ENCODE peak calls at places on chromosomes 2 and 18, in ten cellular contexts. One of them, this sample, is unnamed. For H3K4me1, the result is how much of the 10 kb centered on the place peaks cover.

GRCh38 chr2:222706616-222707015 is 35.2 kb downstream of the MOGAT1 start:
- DNase-seq in thoracic aorta: no peak
- DNase-seq in ovary: no peak
- DNase-seq in hepatocyte: no peak
- DNase-seq in cardiac muscle cell: no peak
- DNase-seq in right cardiac atrium: no peak
- DNase-seq in left ventricle myocardium inferior: no peak
- DNase-seq in prostate gland: no peak
- DNase-seq in kidney: no peak
- DNase-seq in neural progenitor cell: no peak
- DNase-seq in this sample: no peak

GRCh38 chr2:84652430-84652829 is 136.1 kb downstream of the DNAH6 start:
- DNase-seq in right cardiac atrium: no peak
- DNase-seq in neural progenitor cell: no peak
- DNase-seq in kidney: no peak
- DNase-seq in left ventricle myocardium inferior: no peak
- DNase-seq in cardiac muscle cell: no peak
- DNase-seq in prostate gland: no peak
- DNase-seq in hepatocyte: no peak
- DNase-seq in thoracic aorta: no peak
- DNase-seq in ovary: no peak
- DNase-seq in this sample: no peak

GRCh38 chr2:151733781-151734672 is at the start of gene NEB:
- DNase-seq in kidney: no peak
- DNase-seq in left ventricle myocardium inferior: no peak
- DNase-seq in hepatocyte: no peak
- DNase-seq in neural progenitor cell: no peak
- DNase-seq in right cardiac atrium: no peak
- DNase-seq in thoracic aorta: no peak
- DNase-seq in prostate gland: no peak
- DNase-seq in ovary: no peak
- DNase-seq in cardiac muscle cell: no peak
- DNase-seq in this sample: no peak

GRCh38 chr2:88078624-88079169 is 11.1 kb downstream of the SMYD1 start:
- DNase-seq in prostate gland: no peak
- DNase-seq in thoracic aorta: no peak
- DNase-seq in hepatocyte: no peak
- DNase-seq in kidney: no peak
- DNase-seq in ovary: no peak
- DNase-seq in neural progenitor cell: no peak
- DNase-seq in right cardiac atrium: no peak
- DNase-seq in cardiac muscle cell: no peak
- DNase-seq in left ventricle myocardium inferior: no peak
- DNase-seq in this sample: no peak

GRCh38 chr2:28322051-28322450 is 70.6 kb upstream of the FOSL2 start:
- DNase-seq in hepatocyte: no peak
- DNase-seq in kidney: no peak
- DNase-seq in prostate gland: no peak
- DNase-seq in right cardiac atrium: no peak
- DNase-seq in ovary: no peak
- DNase-seq in cardiac muscle cell: no peak
- DNase-seq in thoracic aorta: no peak
- DNase-seq in left ventricle myocardium inferior: no peak
- DNase-seq in neural progenitor cell: no peak
- DNase-seq in this sample: no peak

GRCh38 chr2:25651066-25651465 is 22.3 kb downstream of the DTNB start:
- DNase-seq in kidney: no peak
- DNase-seq in neural progenitor cell: no peak
- DNase-seq in thoracic aorta: no peak
- DNase-seq in hepatocyte: no peak
- DNase-seq in right cardiac atrium: no peak
- DNase-seq in left ventricle myocardium inferior: no peak
- DNase-seq in cardiac muscle cell: peak
- DNase-seq in prostate gland: no peak
- DNase-seq in ovary: no peak
- DNase-seq in this sample: no peak

GRCh38 chr18:67669993-67670671 is 153.6 kb upstream of the DSEL start:
- DNase-seq in left ventricle myocardium inferior: no peak
- DNase-seq in hepatocyte: no peak
- DNase-seq in kidney: no peak
- DNase-seq in cardiac muscle cell: peak
- DNase-seq in right cardiac atrium: no peak
- DNase-seq in neural progenitor cell: no peak
- DNase-seq in ovary: no peak
- DNase-seq in prostate gland: no peak
- DNase-seq in thoracic aorta: no peak
- DNase-seq in this sample: no peak

GRCh38 chr2:42893047-42893758 is 100.8 kb upstream of the HAAO start:
- DNase-seq in cardiac muscle cell: no peak
- DNase-seq in right cardiac atrium: no peak
- DNase-seq in ovary: no peak
- DNase-seq in thoracic aorta: no peak
- DNase-seq in neural progenitor cell: no peak
- DNase-seq in left ventricle myocardium inferior: no peak
- DNase-seq in prostate gland: no peak
- DNase-seq in hepatocyte: no peak
- DNase-seq in kidney: no peak
- DNase-seq in this sample: no peak

GRCh38 chr2:70199320-70199864 is 8.6 kb upstream of the C2orf42 start:
- DNase-seq in hepatocyte: no peak
- DNase-seq in neural progenitor cell: no peak
- DNase-seq in thoracic aorta: no peak
- DNase-seq in prostate gland: no peak
- DNase-seq in left ventricle myocardium inferior: no peak
- DNase-seq in kidney: no peak
- DNase-seq in cardiac muscle cell: no peak
- DNase-seq in ovary: no peak
- DNase-seq in right cardiac atrium: no peak
- DNase-seq in this sample: no peak

GRCh38 chr2:160363961-160364733 is 129.5 kb downstream of the RBMS1 start:
- DNase-seq in neural progenitor cell: no peak
- DNase-seq in left ventricle myocardium inferior: no peak
- DNase-seq in cardiac muscle cell: peak
- DNase-seq in hepatocyte: no peak
- DNase-seq in kidney: no peak
- DNase-seq in thoracic aorta: no peak
- DNase-seq in ovary: no peak
- DNase-seq in right cardiac atrium: no peak
- DNase-seq in prostate gland: no peak
- DNase-seq in this sample: no peak

GRCh38 chr2:160362521-160362920 is 131.1 kb downstream of the RBMS1 start:
- DNase-seq in prostate gland: no peak
- DNase-seq in ovary: no peak
- DNase-seq in cardiac muscle cell: peak
- DNase-seq in hepatocyte: no peak
- DNase-seq in right cardiac atrium: no peak
- DNase-seq in thoracic aorta: no peak
- DNase-seq in neural progenitor cell: no peak
- DNase-seq in left ventricle myocardium inferior: no peak
- DNase-seq in kidney: no peak
- DNase-seq in this sample: no peak

GRCh38 chr2:160367887-160368286 is 125.7 kb downstream of the RBMS1 start:
- DNase-seq in prostate gland: peak
- DNase-seq in neural progenitor cell: no peak
- DNase-seq in cardiac muscle cell: peak
- DNase-seq in right cardiac atrium: no peak
- DNase-seq in kidney: no peak
- DNase-seq in hepatocyte: peak
- DNase-seq in left ventricle myocardium inferior: no peak
- DNase-seq in thoracic aorta: no peak
- DNase-seq in ovary: no peak
- DNase-seq in this sample: no peak

GRCh38 chr2:160368988-160369935 is 124.3 kb downstream of the RBMS1 start:
- DNase-seq in ovary: no peak
- DNase-seq in left ventricle myocardium inferior: no peak
- DNase-seq in cardiac muscle cell: no peak
- DNase-seq in right cardiac atrium: no peak
- DNase-seq in hepatocyte: no peak
- DNase-seq in neural progenitor cell: no peak
- DNase-seq in kidney: no peak
- DNase-seq in thoracic aorta: no peak
- DNase-seq in prostate gland: no peak
- DNase-seq in this sample: peak

GRCh38 chr2:160365691-160366367 is 127.8 kb downstream of the RBMS1 start:
- DNase-seq in hepatocyte: peak
- DNase-seq in thoracic aorta: no peak
- DNase-seq in ovary: no peak
- DNase-seq in right cardiac atrium: peak
- DNase-seq in prostate gland: no peak
- DNase-seq in neural progenitor cell: no peak
- DNase-seq in left ventricle myocardium inferior: peak
- DNase-seq in cardiac muscle cell: no peak
- DNase-seq in kidney: peak
- DNase-seq in this sample: no peak
- H3K4me1 ChIP-seq in hepatocyte: under half
- H3K4me1 ChIP-seq in thoracic aorta: half or more
- H3K4me1 ChIP-seq in ovary: under half
- H3K4me1 ChIP-seq in right cardiac atrium: under half
- H3K4me1 ChIP-seq in prostate gland: under half
- H3K4me1 ChIP-seq in neural progenitor cell: under half
- H3K4me1 ChIP-seq in left ventricle myocardium inferior: half or more
- H3K4me1 ChIP-seq in cardiac muscle cell: under half
- H3K4me1 ChIP-seq in kidney: under half
- H3K4me1 ChIP-seq in this sample: under half

DNA sequence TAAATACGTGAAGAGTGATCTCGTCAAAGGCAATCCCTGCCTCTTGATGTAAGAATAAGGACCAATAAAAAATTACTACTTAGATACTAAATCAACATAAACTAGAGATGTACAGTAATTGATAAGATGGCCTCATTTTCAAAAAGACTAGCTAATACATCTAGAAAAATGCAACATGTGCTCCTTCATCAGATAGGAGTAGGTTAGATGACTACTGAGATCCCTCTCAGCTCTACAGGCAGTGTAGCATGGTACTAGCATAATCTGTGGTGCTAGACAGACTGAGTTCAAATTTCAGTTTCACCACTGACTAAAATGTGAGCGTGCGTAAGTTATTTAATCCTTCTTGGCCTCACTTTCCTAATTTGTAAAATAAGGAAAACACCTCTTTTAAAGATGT is 82.6 kb upstream of the FRZB start:
- DNase-seq in prostate gland: no peak
- DNase-seq in neural progenitor cell: no peak
- DNase-seq in hepatocyte: no peak
- DNase-seq in thoracic aorta: no peak
- DNase-seq in left ventricle myocardium inferior: no peak
- DNase-seq in cardiac muscle cell: no peak
- DNase-seq in right cardiac atrium: no peak
- DNase-seq in kidney: no peak
- DNase-seq in ovary: no peak
- DNase-seq in this sample: no peak
- H3K4me1 ChIP-seq in prostate gland: under half
- H3K4me1 ChIP-seq in neural progenitor cell: under half
- H3K4me1 ChIP-seq in hepatocyte: under half
- H3K4me1 ChIP-seq in thoracic aorta: under half
- H3K4me1 ChIP-seq in left ventricle myocardium inferior: under half
- H3K4me1 ChIP-seq in cardiac muscle cell: under half
- H3K4me1 ChIP-seq in right cardiac atrium: under half
- H3K4me1 ChIP-seq in kidney: under half
- H3K4me1 ChIP-seq in ovary: under half
- H3K4me1 ChIP-seq in this sample: under half

GRCh38 chr2:85754313-85755095 is 713 bp downstream of the ATOH8 start:
- DNase-seq in cardiac muscle cell: peak
- DNase-seq in hepatocyte: peak
- DNase-seq in prostate gland: no peak
- DNase-seq in thoracic aorta: no peak
- DNase-seq in right cardiac atrium: peak
- DNase-seq in ovary: no peak
- DNase-seq in left ventricle myocardium inferior: peak
- DNase-seq in kidney: peak
- DNase-seq in neural progenitor cell: peak
- DNase-seq in this sample: peak
- H3K4me1 ChIP-seq in cardiac muscle cell: under half
- H3K4me1 ChIP-seq in hepatocyte: under half
- H3K4me1 ChIP-seq in prostate gland: under half
- H3K4me1 ChIP-seq in thoracic aorta: half or more
- H3K4me1 ChIP-seq in right cardiac atrium: under half
- H3K4me1 ChIP-seq in ovary: under half
- H3K4me1 ChIP-seq in left ventricle myocardium inferior: half or more
- H3K4me1 ChIP-seq in kidney: under half
- H3K4me1 ChIP-seq in neural progenitor cell: under half
- H3K4me1 ChIP-seq in this sample: under half

GRCh38 chr18:5972298-5972697 is 77.0 kb upstream of the TMEM200C start:
- DNase-seq in cardiac muscle cell: no peak
- DNase-seq in thoracic aorta: no peak
- DNase-seq in prostate gland: no peak
- DNase-seq in hepatocyte: no peak
- DNase-seq in ovary: no peak
- DNase-seq in neural progenitor cell: no peak
- DNase-seq in right cardiac atrium: peak
- DNase-seq in kidney: no peak
- DNase-seq in left ventricle myocardium inferior: peak
- DNase-seq in this sample: no peak

GRCh38 chr18:5977022-5977421 is 81.7 kb upstream of the TMEM200C start:
- DNase-seq in neural progenitor cell: no peak
- DNase-seq in right cardiac atrium: no peak
- DNase-seq in thoracic aorta: no peak
- DNase-seq in prostate gland: no peak
- DNase-seq in left ventricle myocardium inferior: no peak
- DNase-seq in kidney: no peak
- DNase-seq in ovary: no peak
- DNase-seq in hepatocyte: no peak
- DNase-seq in cardiac muscle cell: no peak
- DNase-seq in this sample: no peak

GRCh38 chr18:5973079-5973478 is 77.8 kb upstream of the TMEM200C start:
- DNase-seq in left ventricle myocardium inferior: no peak
- DNase-seq in prostate gland: no peak
- DNase-seq in kidney: no peak
- DNase-seq in hepatocyte: no peak
- DNase-seq in thoracic aorta: no peak
- DNase-seq in neural progenitor cell: no peak
- DNase-seq in right cardiac atrium: no peak
- DNase-seq in ovary: no peak
- DNase-seq in cardiac muscle cell: no peak
- DNase-seq in this sample: no peak

GRCh38 chr18:5974696-5975095 is 79.4 kb upstream of the TMEM200C start:
- DNase-seq in thoracic aorta: no peak
- DNase-seq in cardiac muscle cell: no peak
- DNase-seq in prostate gland: no peak
- DNase-seq in left ventricle myocardium inferior: no peak
- DNase-seq in hepatocyte: no peak
- DNase-seq in kidney: no peak
- DNase-seq in right cardiac atrium: no peak
- DNase-seq in neural progenitor cell: no peak
- DNase-seq in ovary: no peak
- DNase-seq in this sample: no peak

DNA sequence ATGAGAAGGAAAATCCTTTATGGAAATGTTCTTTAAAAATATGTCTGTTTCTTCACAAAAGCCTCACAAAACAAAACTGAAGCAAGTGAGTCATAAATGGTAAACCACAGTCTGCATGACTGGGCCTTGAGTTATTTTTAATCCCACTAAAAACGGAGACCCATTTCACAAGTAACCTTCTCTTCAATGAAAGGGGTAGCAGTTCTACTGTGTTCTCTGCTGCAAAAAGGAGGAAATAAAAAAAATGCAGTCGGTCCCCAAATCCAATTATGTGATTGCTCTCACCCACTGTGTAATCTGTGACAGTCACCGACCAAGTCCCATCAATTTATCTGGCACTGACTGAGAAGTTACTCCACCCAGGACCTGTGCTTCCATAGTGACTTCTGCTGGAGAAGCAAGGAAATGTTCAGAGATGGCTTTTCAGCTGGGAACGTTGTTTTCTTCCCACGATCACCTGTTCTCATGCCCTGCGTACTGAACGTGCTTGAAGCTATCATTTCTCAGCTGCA is 79.8 kb upstream of the TMEM200C start:
- DNase-seq in neural progenitor cell: no peak
- DNase-seq in prostate gland: no peak
- DNase-seq in cardiac muscle cell: peak
- DNase-seq in hepatocyte: no peak
- DNase-seq in kidney: no peak
- DNase-seq in right cardiac atrium: no peak
- DNase-seq in left ventricle myocardium inferior: no peak
- DNase-seq in thoracic aorta: no peak
- DNase-seq in ovary: no peak
- DNase-seq in this sample: no peak
- H3K4me1 ChIP-seq in neural progenitor cell: under half
- H3K4me1 ChIP-seq in prostate gland: under half
- H3K4me1 ChIP-seq in cardiac muscle cell: under half
- H3K4me1 ChIP-seq in hepatocyte: under half
- H3K4me1 ChIP-seq in kidney: under half
- H3K4me1 ChIP-seq in right cardiac atrium: under half
- H3K4me1 ChIP-seq in left ventricle myocardium inferior: under half
- H3K4me1 ChIP-seq in thoracic aorta: under half
- H3K4me1 ChIP-seq in ovary: under half
- H3K4me1 ChIP-seq in this sample: under half

This sample was measured in pancreas.